ENCODE peak calls at places on chromosomes 2 and 18, in four cellular contexts. X, D, H and E are unnamed samples.

GRCh38 chr2:148927010-148927409 is 52.0 kb downstream of the KIF5C start:
- DNase-seq in X (no peak), D (no peak), H (no peak), E (no peak)

GRCh38 chr2:50885948-50886347 is 146.0 kb downstream of the NRXN1 start:
- DNase-seq in X (no peak), D (no peak), H (no peak), E (no peak)

GRCh38 chr2:191443446-191443845 is 198.2 kb downstream of the MYO1B start:
- DNase-seq in X (no peak), D (no peak), H (no peak), E (no peak)

GRCh38 chr2:39234754-39235153 is 9.0 kb downstream of the CDKL4 start:
- DNase-seq in X (no peak), D (no peak), H (no peak), E (no peak)

GRCh38 chr2:159903404-159904126 is 105.6 kb upstream of the CD302 start:
- DNase-seq in X (no peak), D (no peak), H (no peak), E (no peak)

GRCh38 chr2:100741880-100742814 is 77.8 kb upstream of the NPAS2 start:
- DNase-seq in X (no peak), D (no peak), H (peak), E (no peak)

GRCh38 chr2:15281681-15282080 is 279.5 kb downstream of the NBAS start:
- DNase-seq in X (no peak), D (no peak), H (no peak), E (no peak)

GRCh38 chr2:152510636-152511035 is 175.7 kb downstream of the FMNL2 start:
- DNase-seq in X (no peak), D (no peak), H (no peak), E (no peak)

GRCh38 chr2:142716463-142717242 is 160.8 kb upstream of the KYNU start:
- DNase-seq in X (no peak), D (no peak), H (no peak), E (no peak)

GRCh38 chr2:24926602-24927252 is 6.7 kb upstream of the ADCY3 start:
- DNase-seq in X (no peak), D (no peak), H (no peak), E (no peak)

GRCh38 chr18:4130734-4131719 is 324.1 kb downstream of the DLGAP1 start:
- DNase-seq in X (no peak), D (no peak), H (no peak), E (no peak)

GRCh38 chr2:218006741-218007140 is 3.9 kb upstream of the TNS1 start:
- DNase-seq in X (no peak), D (no peak), H (no peak), E (no peak)

GRCh38 chr2:69798909-69799526 is 30.4 kb upstream of the GMCL1 start:
- DNase-seq in X (no peak), D (no peak), H (peak), E (no peak)

GRCh38 chr2:46520108-46520507 is 40.7 kb downstream of the TMEM247 start:
- DNase-seq in X (no peak), D (no peak), H (no peak), E (no peak)

GRCh38 chr2:129253461-129253812 is 726.0 kb upstream of the RAB6C start:
- DNase-seq in X (no peak), D (peak), H (no peak), E (no peak)

GRCh38 chr2:41038408-41038807 is 586.5 kb upstream of the SLC8A1 start:
- DNase-seq in X (no peak), D (no peak), H (no peak), E (no peak)

GRCh38 chr2:148642891-148643416 is 1.6 kb upstream of the EPC2 start:
- DNase-seq in X (no peak), D (peak), H (no peak), E (no peak)

GRCh38 chr2:43074052-43074451 is 152.4 kb downstream of the ZFP36L2 start:
- DNase-seq in X (no peak), D (no peak), H (no peak), E (no peak)

GRCh38 chr18:65753520-65753919 is 2.7 kb downstream of the CDH7 start:
- DNase-seq in X (peak), D (no peak), H (no peak), E (peak)

GRCh38 chr2:62038980-62039771 is 133.7 kb downstream of the COMMD1 start:
- DNase-seq in X (no peak), D (peak), H (no peak), E (no peak)

GRCh38 chr2:1613731-1614354 is 130.5 kb downstream of the PXDN start:
- DNase-seq in X (no peak), D (no peak), H (no peak), E (no peak)

DNA sequence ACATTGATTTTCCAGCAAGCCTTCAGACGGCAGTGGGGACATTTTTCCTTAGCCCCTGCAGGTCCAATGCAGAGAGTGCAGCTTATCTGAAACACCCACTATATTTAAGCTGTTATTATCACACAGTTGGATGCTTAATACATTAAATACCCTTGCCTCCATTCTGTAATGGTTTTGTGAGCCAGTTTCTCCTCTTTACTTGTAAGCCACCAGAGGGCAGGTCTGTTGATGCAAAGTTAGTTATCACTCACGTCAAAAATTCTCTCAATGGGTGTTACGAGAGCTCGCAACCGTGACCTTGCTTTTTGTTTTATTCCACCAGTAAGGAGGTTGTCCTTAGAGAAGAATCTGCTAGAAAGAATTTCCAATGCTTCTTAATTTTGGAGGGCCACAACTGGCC is 189.8 kb downstream of the INSIG2 start:
- DNase-seq in X (no peak), D (no peak), H (no peak), E (no peak)
- TF ChIP-seq CTCF in X (peak), D (no peak), H (no peak), E (no peak)

GRCh38 chr2:12434609-12435008 is 282.1 kb upstream of the TRIB2 start:
- DNase-seq in X (no peak), D (no peak), H (no peak), E (no peak)

GRCh38 chr2:12436483-12436882 is 280.3 kb upstream of the TRIB2 start:
- DNase-seq in X (no peak), D (no peak), H (no peak), E (no peak)

GRCh38 chr2:12430036-12430795 is 286.5 kb upstream of the TRIB2 start:
- DNase-seq in X (no peak), D (peak), H (no peak), E (no peak)

GRCh38 chr2:12432985-12433640 is 283.6 kb upstream of the TRIB2 start:
- DNase-seq in X (no peak), D (no peak), H (no peak), E (no peak)

DNA sequence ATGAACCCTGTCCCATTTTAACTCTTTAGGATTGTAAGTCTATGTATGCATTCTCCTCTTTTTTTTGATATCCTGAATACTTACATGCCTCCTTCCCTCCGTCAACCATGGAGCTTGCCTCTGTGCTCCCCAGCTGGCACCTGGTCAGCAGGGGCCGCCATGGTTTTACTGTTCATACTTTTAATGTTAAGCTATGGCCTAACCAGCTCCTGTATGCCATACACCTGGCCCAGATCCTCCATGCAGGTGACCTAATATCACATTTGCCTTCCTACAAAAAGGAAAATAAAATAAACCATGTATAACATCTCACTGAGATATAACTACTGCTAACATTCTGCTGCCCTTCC is 283.1 kb upstream of the TRIB2 start:
- DNase-seq in X (no peak), D (peak), H (no peak), E (no peak)
- TF ChIP-seq CTCF in X (no peak), D (no peak), H (no peak), E (no peak)

GRCh38 chr2:73859721-73860586 is 31.2 kb downstream of the STAMBP start:
- DNase-seq in X (no peak), D (peak), H (peak), E (no peak)
- TF ChIP-seq CTCF in X (no peak), D (no peak), H (no peak), E (no peak)

DNA sequence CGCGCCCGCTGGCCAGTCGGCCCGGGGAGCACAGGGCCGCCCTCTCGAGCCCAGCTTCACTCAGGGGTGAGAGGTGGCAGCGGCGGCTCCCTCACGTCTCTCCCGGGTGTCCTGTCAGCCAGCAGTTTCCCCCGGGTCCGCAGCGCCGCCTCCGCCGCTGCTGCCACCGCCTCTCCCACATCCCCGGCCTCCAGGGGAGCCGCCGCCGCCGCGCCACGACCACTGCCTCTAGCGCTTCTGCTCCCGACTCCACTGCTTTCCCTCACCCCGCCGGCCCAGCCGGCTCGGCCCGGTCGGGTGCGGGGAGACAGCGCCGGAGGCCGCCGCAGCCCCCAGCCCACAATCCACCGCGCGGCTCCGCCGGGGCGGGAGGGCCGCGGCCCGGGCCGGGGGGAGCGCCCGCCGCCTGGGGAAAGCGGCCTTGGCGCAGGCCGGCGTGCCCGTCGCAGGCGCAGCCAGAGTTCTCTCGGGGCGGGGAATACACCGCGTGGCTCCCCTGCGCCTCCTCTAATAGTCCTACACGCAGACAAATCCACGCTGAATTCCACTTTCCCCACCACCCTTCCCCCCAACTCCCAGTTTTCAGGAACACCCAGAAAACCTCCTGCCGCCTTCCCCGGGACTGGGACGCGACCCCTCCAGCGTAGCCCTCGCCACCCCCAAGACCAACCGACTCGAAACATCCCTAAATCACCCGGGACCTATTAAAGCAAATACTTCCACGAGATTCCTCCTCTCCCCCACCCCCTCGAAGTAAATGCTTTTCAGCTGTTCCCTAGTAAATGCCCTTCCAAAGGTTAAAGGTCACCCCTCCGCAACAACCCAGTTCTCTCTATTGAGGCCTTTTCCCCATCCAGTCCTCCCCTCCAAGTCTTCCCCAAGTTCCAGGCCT is at the start of gene VPS54:
- DNase-seq in X (peak), D (peak), H (no peak), E (peak)
- TF ChIP-seq CTCF in X (no peak), D (no peak), H (no peak), E (no peak)

DNA sequence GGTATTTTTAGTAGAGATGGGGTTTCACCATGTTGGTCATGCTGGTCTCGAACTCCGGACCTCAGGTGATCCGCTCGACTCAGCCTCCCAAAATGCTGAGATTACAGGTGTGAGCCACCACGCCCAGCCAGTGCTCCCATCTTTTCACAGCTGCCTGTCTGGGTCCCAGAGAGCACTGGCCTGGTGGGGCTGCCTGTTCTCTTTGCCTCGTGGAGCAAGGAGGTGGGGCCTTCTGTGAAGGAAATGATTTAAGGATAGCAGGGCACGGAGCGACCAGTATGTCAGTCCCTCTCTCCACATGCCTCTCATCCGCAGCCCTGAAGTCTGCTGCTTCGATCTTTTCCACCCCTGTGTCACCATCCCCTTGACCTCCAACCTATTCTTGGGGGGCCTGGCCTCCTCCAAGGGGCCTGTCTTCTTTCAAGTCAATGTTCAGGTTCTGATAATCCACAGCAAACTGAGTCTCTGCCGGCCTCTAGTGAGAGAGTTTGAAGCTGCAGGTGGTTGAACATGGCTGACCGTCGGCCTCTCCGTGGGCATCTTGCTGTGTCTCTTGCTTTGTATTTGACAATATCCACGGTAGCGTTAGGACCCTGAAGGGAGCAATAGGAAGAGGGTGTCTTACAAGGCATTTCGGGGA is 28.2 kb upstream of the GIGYF2 start:
- DNase-seq in X (no peak), D (no peak), H (no peak), E (no peak)
- TF ChIP-seq CTCF in X (peak), D (no peak), H (peak), E (no peak)

DNA sequence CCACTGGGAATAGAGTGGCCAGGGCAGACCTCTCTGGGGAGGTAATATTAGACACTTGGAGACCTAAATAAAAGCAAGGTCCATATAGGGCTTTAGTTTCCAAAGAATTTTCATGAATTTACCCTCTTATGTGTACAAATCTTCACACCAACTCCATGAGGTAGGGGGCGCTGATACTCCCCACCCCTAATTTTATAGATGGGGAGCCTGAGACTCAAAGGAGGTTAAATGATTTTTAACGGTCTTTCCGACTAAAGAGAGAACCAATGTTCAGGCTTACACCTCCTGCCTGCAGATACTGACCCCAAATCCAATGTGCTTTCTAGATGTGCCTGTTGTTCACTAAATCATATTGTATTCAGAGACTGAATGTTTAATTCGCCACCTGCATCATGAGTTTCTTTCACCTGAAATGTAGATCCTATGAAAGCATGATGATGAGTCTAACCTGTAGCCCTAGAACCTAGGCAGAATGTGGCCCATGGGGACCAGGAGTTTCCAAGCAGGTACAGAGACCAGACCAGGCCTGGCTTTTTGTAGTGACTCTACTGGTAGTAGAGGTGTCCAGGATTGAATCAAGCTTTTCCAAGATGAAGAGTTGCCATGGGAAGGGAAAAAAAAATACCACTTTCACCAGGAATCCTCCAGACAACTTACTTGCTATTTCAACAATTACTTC is 16.8 kb upstream of the PAX3 start:
- DNase-seq in X (no peak), D (no peak), H (no peak), E (no peak)
- TF ChIP-seq CTCF in X (peak), D (no peak), H (peak), E (peak)